ENCODE peak calls at places on chromosome 6, in eight cellular contexts. U is effector memory CD4-positive, alpha-beta T cell; S is HAP-1; N is GM06990; D is neural progenitor cell; A is esophagus muscularis mucosa; T is uterus; J is endothelial cell of umbilical vein. I is an unnamed sample. For H3K36me3, the result is how much of the 10 kb centered on the place peaks cover.

GRCh38 chr6:121505284-121505683 is 69.8 kb downstream of the GJA1 start:
- DNase-seq in N (no peak), U (no peak), D (no peak), T (no peak), A (no peak), J (no peak), S (no peak), I (no peak)

GRCh38 chr6:67009818-67010217 is 1302.8 kb upstream of the EYS start:
- DNase-seq in A (no peak), S (no peak), J (no peak), N (no peak), T (no peak), D (peak), U (no peak), I (no peak)

GRCh38 chr6:170051229-170052172 is 239.4 kb downstream of the DLL1 start:
- DNase-seq in U (no peak), D (no peak), S (no peak), T (peak), A (no peak), N (no peak), J (no peak), I (no peak)

GRCh38 chr6:113356139-113356538 is 501.0 kb upstream of the MARCKS start:
- DNase-seq in N (no peak), S (no peak), T (no peak), U (no peak), A (no peak), J (no peak), D (no peak), I (no peak)

GRCh38 chr6:164230804-164231203 is 816.3 kb downstream of the QKI start:
- DNase-seq in D (no peak), U (no peak), J (no peak), S (no peak), T (no peak), N (no peak), A (peak), I (no peak)

GRCh38 chr6:79201127-79201526 is 33.4 kb downstream of the HMGN3 start:
- DNase-seq in J (no peak), N (no peak), U (no peak), S (no peak), D (no peak), T (no peak), A (no peak), I (no peak)

GRCh38 chr6:2725999-2726567 is 24.6 kb downstream of the MYLK4 start:
- DNase-seq in D (no peak), U (no peak), A (no peak), T (no peak), J (peak), N (peak), S (no peak), I (peak)

GRCh38 chr6:126302191-126302590 is 37.7 kb upstream of the CENPW start:
- DNase-seq in N (no peak), D (no peak), U (no peak), J (peak), T (no peak), A (no peak), S (no peak), I (no peak)

GRCh38 chr6:122530440-122531046 is 58.9 kb upstream of the SERINC1 start:
- DNase-seq in T (no peak), U (peak), J (peak), D (peak), S (peak), N (peak), A (no peak), I (peak)

GRCh38 chr6:93418448-93419303 is 683 bp downstream of the EPHA7 start:
- DNase-seq in D (peak), T (peak), A (no peak), J (peak), U (no peak), N (no peak), S (peak), I (no peak)

GRCh38 chr6:166998256-166999144 is 697 bp upstream of the CEP43 start:
- DNase-seq in A (peak), S (no peak), T (peak), J (peak), U (no peak), D (peak), N (no peak), I (peak)

GRCh38 chr6:137873273-137873762 is 6.3 kb downstream of the TNFAIP3 start:
- DNase-seq in A (no peak), J (peak), U (peak), D (no peak), S (peak), N (peak), T (peak), I (peak)
- H3K36me3 ChIP-seq in A (under half), J (under half), U (half or more), D (under half), S (under half), N (under half), T (under half), I (half or more)

DNA sequence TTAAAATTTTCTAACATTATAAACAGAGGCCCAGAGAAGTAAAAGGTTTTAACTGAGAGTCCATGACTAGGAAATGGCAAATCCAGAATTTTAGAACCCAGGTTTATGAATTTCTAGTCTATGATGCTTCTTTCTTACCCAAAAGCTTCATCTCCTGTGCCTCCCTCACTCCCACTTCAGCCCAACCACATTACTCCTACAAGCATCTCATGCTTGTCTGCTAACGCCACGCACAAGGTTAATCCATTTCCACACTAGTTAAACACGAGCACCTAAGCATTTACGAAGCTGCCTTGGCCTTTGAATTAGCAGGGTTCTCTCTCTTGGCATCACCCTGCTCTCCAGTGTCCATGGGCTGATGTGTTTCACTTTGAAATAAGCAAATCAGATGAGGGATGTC is 32.0 kb downstream of the TNFRSF21 start:
- DNase-seq in U (no peak), A (no peak), S (no peak), D (no peak), T (no peak), J (no peak), N (no peak), I (no peak)
- H3K36me3 ChIP-seq in U (under half), A (under half), S (under half), D (under half), T (under half), J (under half), N (under half), I (under half)

GRCh38 chr6:148516116-148517016 is 173.7 kb downstream of the SASH1 start:
- DNase-seq in D (no peak), T (no peak), A (no peak), S (no peak), J (no peak), U (no peak), N (no peak), I (no peak)
- H3K36me3 ChIP-seq in D (under half), T (under half), A (under half), S (under half), J (under half), U (under half), N (under half), I (under half)

GRCh38 chr6:76592561-76592960 is 520.1 kb upstream of the IMPG1 start:
- DNase-seq in A (no peak), N (no peak), J (peak), T (no peak), S (no peak), U (no peak), D (no peak), I (no peak)
- H3K36me3 ChIP-seq in A (under half), N (under half), J (under half), T (under half), S (under half), U (under half), D (under half), I (under half)

GRCh38 chr6:89679215-89680120 is 40.9 kb upstream of the LYRM2 start:
- DNase-seq in A (no peak), J (no peak), N (no peak), S (no peak), U (no peak), T (no peak), D (no peak), I (no peak)

GRCh38 chr6:89678531-89678930 is 40.0 kb upstream of the LYRM2 start:
- DNase-seq in T (no peak), S (no peak), N (no peak), J (no peak), U (no peak), A (no peak), D (no peak), I (no peak)

GRCh38 chr6:89680551-89680950 is 42.0 kb upstream of the LYRM2 start:
- DNase-seq in N (no peak), A (no peak), U (no peak), D (no peak), T (no peak), S (no peak), J (no peak), I (no peak)

GRCh38 chr6:89681983-89682564 is 43.5 kb upstream of the LYRM2 start:
- DNase-seq in A (peak), J (no peak), N (no peak), D (no peak), S (no peak), T (no peak), U (no peak), I (no peak)

DNA sequence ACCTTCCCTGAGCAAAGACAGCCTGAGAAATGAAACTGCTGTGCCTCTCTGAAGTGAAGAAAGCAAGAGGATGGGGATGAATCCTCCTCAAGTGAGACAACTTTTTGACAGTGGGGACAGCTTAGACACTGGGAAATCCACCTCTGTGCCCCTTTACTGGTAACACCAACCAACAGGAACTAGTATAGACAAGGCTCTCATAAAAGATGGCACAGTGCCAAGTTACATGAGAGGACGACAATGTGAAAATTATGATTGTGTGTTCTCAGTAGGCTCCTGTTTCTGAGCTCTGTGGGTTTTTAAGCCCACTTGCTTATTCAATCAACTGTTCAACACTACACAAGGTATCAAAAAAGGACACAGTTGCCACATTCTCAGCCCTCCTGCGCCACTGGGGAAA is 41.6 kb upstream of the LYRM2 start:
- DNase-seq in D (no peak), U (no peak), N (no peak), T (no peak), A (no peak), J (peak), S (no peak), I (no peak)
- H3K36me3 ChIP-seq in D (under half), U (half or more), N (under half), T (under half), A (half or more), J (under half), S (half or more), I (half or more)

GRCh38 chr6:147218797-147219196 is 14.6 kb downstream of the STXBP5 start:
- DNase-seq in N (no peak), S (no peak), T (no peak), U (no peak), J (no peak), A (no peak), D (no peak), I (no peak)

GRCh38 chr6:147221739-147222138 is 17.5 kb downstream of the STXBP5 start:
- DNase-seq in D (no peak), A (no peak), S (no peak), J (no peak), T (no peak), U (no peak), N (no peak), I (no peak)

GRCh38 chr6:147222160-147222838 is 18.1 kb downstream of the STXBP5 start:
- DNase-seq in S (no peak), U (no peak), T (no peak), D (no peak), J (peak), A (no peak), N (no peak), I (peak)

GRCh38 chr6:147219463-147219862 is 15.2 kb downstream of the STXBP5 start:
- DNase-seq in T (no peak), D (no peak), J (no peak), U (no peak), N (no peak), S (no peak), A (no peak), I (no peak)

DNA sequence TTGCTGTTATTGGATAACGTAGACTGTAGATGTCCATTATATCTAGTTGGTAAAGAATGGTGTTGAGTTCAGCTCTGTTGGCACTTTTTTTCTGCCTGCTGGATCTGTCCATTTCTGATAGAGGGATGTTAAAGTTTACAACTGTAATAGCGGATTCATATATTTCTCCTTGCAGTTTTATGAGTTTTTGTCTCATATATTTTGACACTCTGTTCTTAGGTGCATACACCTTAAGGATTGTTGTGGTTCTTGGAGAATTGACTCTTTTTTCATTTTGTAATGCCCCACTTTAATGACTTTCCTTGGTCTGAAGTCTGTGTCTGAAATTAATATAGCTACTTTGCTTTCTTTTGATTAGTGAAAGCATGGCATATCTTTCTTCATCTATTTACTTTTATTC is 16.1 kb downstream of the STXBP5 start:
- DNase-seq in J (no peak), N (no peak), U (no peak), D (no peak), S (no peak), A (no peak), T (no peak), I (no peak)
- H3K36me3 ChIP-seq in J (under half), N (under half), U (under half), D (under half), S (under half), A (under half), T (under half), I (under half)

I was measured in CD4-positive, CD25-positive, alpha-beta regulatory T cell.